ENCODE peak calls at places on chromosomes 3 and 15, in nine cellular contexts. One of them, this sample, is unnamed.

GRCh38 chr15:39804026-39804425 is 21.4 kb upstream of the FSIP1 start:
- DNase-seq in myocyte: no peak
- DNase-seq in GM03348: no peak
- DNase-seq in left cardiac atrium: no peak
- DNase-seq in T-helper 2 cell: no peak
- DNase-seq in stimulated activated CD8-positive, alpha-beta memory T cell treated with anti-CD3 and anti-CD28 coated beads, Interleukin-7, amount 100 ng/mL, for 1 hour: no peak
- DNase-seq in mesothelial cell of epicardium: no peak
- DNase-seq in Daoy: no peak
- DNase-seq in NCI-H345: no peak
- DNase-seq in this sample: peak; percentile 82

GRCh38 chr15:67343206-67343605 is 88.6 kb downstream of the IQCH start:
- DNase-seq in myocyte: no peak
- DNase-seq in GM03348: no peak
- DNase-seq in left cardiac atrium: no peak
- DNase-seq in T-helper 2 cell: no peak
- DNase-seq in stimulated activated CD8-positive, alpha-beta memory T cell treated with anti-CD3 and anti-CD28 coated beads, Interleukin-7, amount 100 ng/mL, for 1 hour: no peak
- DNase-seq in mesothelial cell of epicardium: no peak
- DNase-seq in Daoy: no peak
- DNase-seq in NCI-H345: no peak
- DNase-seq in this sample: no peak

GRCh38 chr3:29503969-29504368 is 223.1 kb downstream of the RBMS3 start:
- DNase-seq in myocyte: no peak
- DNase-seq in GM03348: no peak
- DNase-seq in left cardiac atrium: peak; percentile 29
- DNase-seq in T-helper 2 cell: no peak
- DNase-seq in stimulated activated CD8-positive, alpha-beta memory T cell treated with anti-CD3 and anti-CD28 coated beads, Interleukin-7, amount 100 ng/mL, for 1 hour: no peak
- DNase-seq in mesothelial cell of epicardium: no peak
- DNase-seq in Daoy: no peak
- DNase-seq in NCI-H345: no peak
- DNase-seq in this sample: no peak

GRCh38 chr3:15390460-15390859 is 36.9 kb downstream of the METTL6 start:
- DNase-seq in myocyte: no peak
- DNase-seq in GM03348: no peak
- DNase-seq in left cardiac atrium: no peak
- DNase-seq in T-helper 2 cell: no peak
- DNase-seq in stimulated activated CD8-positive, alpha-beta memory T cell treated with anti-CD3 and anti-CD28 coated beads, Interleukin-7, amount 100 ng/mL, for 1 hour: no peak
- DNase-seq in mesothelial cell of epicardium: no peak
- DNase-seq in Daoy: no peak
- DNase-seq in NCI-H345: no peak
- DNase-seq in this sample: no peak

GRCh38 chr3:112231727-112232126 is 62.3 kb downstream of the SLC9C1 start:
- DNase-seq in myocyte: no peak
- DNase-seq in GM03348: no peak
- DNase-seq in left cardiac atrium: no peak
- DNase-seq in T-helper 2 cell: no peak
- DNase-seq in stimulated activated CD8-positive, alpha-beta memory T cell treated with anti-CD3 and anti-CD28 coated beads, Interleukin-7, amount 100 ng/mL, for 1 hour: no peak
- DNase-seq in mesothelial cell of epicardium: no peak
- DNase-seq in Daoy: no peak
- DNase-seq in NCI-H345: no peak
- DNase-seq in this sample: no peak

GRCh38 chr15:98855815-98856539 is 151.6 kb downstream of the PGPEP1L start:
- DNase-seq in myocyte: peak; percentile 26
- DNase-seq in GM03348: no peak
- DNase-seq in left cardiac atrium: no peak
- DNase-seq in T-helper 2 cell: no peak
- DNase-seq in stimulated activated CD8-positive, alpha-beta memory T cell treated with anti-CD3 and anti-CD28 coated beads, Interleukin-7, amount 100 ng/mL, for 1 hour: no peak
- DNase-seq in mesothelial cell of epicardium: no peak
- DNase-seq in Daoy: no peak
- DNase-seq in NCI-H345: no peak
- DNase-seq in this sample: no peak

GRCh38 chr3:51983578-51984268 is 388 bp downstream of the ACY1 start:
- DNase-seq in myocyte: no peak
- DNase-seq in GM03348: no peak
- DNase-seq in left cardiac atrium: no peak
- DNase-seq in T-helper 2 cell: no peak
- DNase-seq in stimulated activated CD8-positive, alpha-beta memory T cell treated with anti-CD3 and anti-CD28 coated beads, Interleukin-7, amount 100 ng/mL, for 1 hour: no peak
- DNase-seq in mesothelial cell of epicardium: no peak
- DNase-seq in Daoy: no peak
- DNase-seq in NCI-H345: no peak
- DNase-seq in this sample: no peak

GRCh38 chr15:74653426-74654082 is 37.9 kb downstream of the CLK3 start:
- DNase-seq in myocyte: peak; percentile 96
- DNase-seq in GM03348: peak; percentile 86
- DNase-seq in left cardiac atrium: peak; percentile 43
- DNase-seq in T-helper 2 cell: no peak
- DNase-seq in stimulated activated CD8-positive, alpha-beta memory T cell treated with anti-CD3 and anti-CD28 coated beads, Interleukin-7, amount 100 ng/mL, for 1 hour: no peak
- DNase-seq in mesothelial cell of epicardium: no peak
- DNase-seq in Daoy: peak; percentile 62
- DNase-seq in NCI-H345: no peak
- DNase-seq in this sample: peak; percentile 91

GRCh38 chr3:149004622-149005021 is 13.3 kb downstream of the GYG1 start:
- DNase-seq in myocyte: peak; percentile 61
- DNase-seq in GM03348: no peak
- DNase-seq in left cardiac atrium: no peak
- DNase-seq in T-helper 2 cell: no peak
- DNase-seq in stimulated activated CD8-positive, alpha-beta memory T cell treated with anti-CD3 and anti-CD28 coated beads, Interleukin-7, amount 100 ng/mL, for 1 hour: no peak
- DNase-seq in mesothelial cell of epicardium: no peak
- DNase-seq in Daoy: no peak
- DNase-seq in NCI-H345: peak; percentile 43
- DNase-seq in this sample: peak; percentile 58

GRCh38 chr3:52790741-52791140 is 3.9 kb upstream of the ITIH3 start:
- DNase-seq in myocyte: no peak
- DNase-seq in GM03348: no peak
- DNase-seq in left cardiac atrium: no peak
- DNase-seq in T-helper 2 cell: no peak
- DNase-seq in stimulated activated CD8-positive, alpha-beta memory T cell treated with anti-CD3 and anti-CD28 coated beads, Interleukin-7, amount 100 ng/mL, for 1 hour: no peak
- DNase-seq in mesothelial cell of epicardium: no peak
- DNase-seq in Daoy: no peak
- DNase-seq in NCI-H345: no peak
- DNase-seq in this sample: no peak

GRCh38 chr3:187979543-187979942 is 174.4 kb upstream of the LPP start:
- DNase-seq in myocyte: no peak
- DNase-seq in GM03348: no peak
- DNase-seq in left cardiac atrium: no peak
- DNase-seq in T-helper 2 cell: no peak
- DNase-seq in stimulated activated CD8-positive, alpha-beta memory T cell treated with anti-CD3 and anti-CD28 coated beads, Interleukin-7, amount 100 ng/mL, for 1 hour: no peak
- DNase-seq in mesothelial cell of epicardium: no peak
- DNase-seq in Daoy: no peak
- DNase-seq in NCI-H345: peak; percentile 12
- DNase-seq in this sample: no peak

GRCh38 chr15:67240235-67241131 is 14.0 kb downstream of the AAGAB start:
- DNase-seq in myocyte: peak; percentile 20
- DNase-seq in GM03348: no peak
- DNase-seq in left cardiac atrium: no peak
- DNase-seq in T-helper 2 cell: no peak
- DNase-seq in stimulated activated CD8-positive, alpha-beta memory T cell treated with anti-CD3 and anti-CD28 coated beads, Interleukin-7, amount 100 ng/mL, for 1 hour: no peak
- DNase-seq in mesothelial cell of epicardium: no peak
- DNase-seq in Daoy: peak; percentile 10
- DNase-seq in NCI-H345: peak; percentile 41
- DNase-seq in this sample: no peak

GRCh38 chr3:109773006-109773405 is 435.7 kb upstream of the DPPA4 start:
- DNase-seq in myocyte: peak; percentile 28
- DNase-seq in GM03348: no peak
- DNase-seq in left cardiac atrium: no peak
- DNase-seq in T-helper 2 cell: no peak
- DNase-seq in stimulated activated CD8-positive, alpha-beta memory T cell treated with anti-CD3 and anti-CD28 coated beads, Interleukin-7, amount 100 ng/mL, for 1 hour: no peak
- DNase-seq in mesothelial cell of epicardium: no peak
- DNase-seq in Daoy: no peak
- DNase-seq in NCI-H345: no peak
- DNase-seq in this sample: peak; percentile 17

GRCh38 chr3:30458781-30459180 is 147.6 kb upstream of the TGFBR2 start:
- DNase-seq in myocyte: no peak
- DNase-seq in GM03348: no peak
- DNase-seq in left cardiac atrium: no peak
- DNase-seq in T-helper 2 cell: no peak
- DNase-seq in stimulated activated CD8-positive, alpha-beta memory T cell treated with anti-CD3 and anti-CD28 coated beads, Interleukin-7, amount 100 ng/mL, for 1 hour: no peak
- DNase-seq in mesothelial cell of epicardium: no peak
- DNase-seq in Daoy: no peak
- DNase-seq in NCI-H345: no peak
- DNase-seq in this sample: no peak

GRCh38 chr15:68618339-68619302 is 39.8 kb downstream of the CORO2B start:
- DNase-seq in myocyte: no peak
- DNase-seq in GM03348: peak; percentile 36
- DNase-seq in left cardiac atrium: no peak
- DNase-seq in T-helper 2 cell: no peak
- DNase-seq in stimulated activated CD8-positive, alpha-beta memory T cell treated with anti-CD3 and anti-CD28 coated beads, Interleukin-7, amount 100 ng/mL, for 1 hour: no peak
- DNase-seq in mesothelial cell of epicardium: no peak
- DNase-seq in Daoy: no peak
- DNase-seq in NCI-H345: peak; percentile 7
- DNase-seq in this sample: no peak

GRCh38 chr15:25207369-25207768 is 231.5 kb downstream of the UBE3A start:
- DNase-seq in myocyte: no peak
- DNase-seq in GM03348: no peak
- DNase-seq in left cardiac atrium: no peak
- DNase-seq in T-helper 2 cell: no peak
- DNase-seq in stimulated activated CD8-positive, alpha-beta memory T cell treated with anti-CD3 and anti-CD28 coated beads, Interleukin-7, amount 100 ng/mL, for 1 hour: no peak
- DNase-seq in mesothelial cell of epicardium: no peak
- DNase-seq in Daoy: no peak
- DNase-seq in NCI-H345: no peak
- DNase-seq in this sample: no peak

GRCh38 chr15:77481670-77482069 is 61.0 kb downstream of the HMG20A start:
- DNase-seq in myocyte: peak; percentile 50
- DNase-seq in GM03348: peak; percentile 54
- DNase-seq in left cardiac atrium: no peak
- DNase-seq in T-helper 2 cell: no peak
- DNase-seq in stimulated activated CD8-positive, alpha-beta memory T cell treated with anti-CD3 and anti-CD28 coated beads, Interleukin-7, amount 100 ng/mL, for 1 hour: no peak
- DNase-seq in mesothelial cell of epicardium: no peak
- DNase-seq in Daoy: peak; percentile 42
- DNase-seq in NCI-H345: no peak
- DNase-seq in this sample: peak; percentile 46

GRCh38 chr15:38696120-38696727 is 131.6 kb upstream of the RASGRP1 start:
- DNase-seq in myocyte: peak; percentile 72
- DNase-seq in GM03348: peak; percentile 68
- DNase-seq in left cardiac atrium: no peak
- DNase-seq in T-helper 2 cell: peak; percentile 49
- DNase-seq in stimulated activated CD8-positive, alpha-beta memory T cell treated with anti-CD3 and anti-CD28 coated beads, Interleukin-7, amount 100 ng/mL, for 1 hour: peak; percentile 49
- DNase-seq in mesothelial cell of epicardium: no peak
- DNase-seq in Daoy: peak; percentile 74
- DNase-seq in NCI-H345: no peak
- DNase-seq in this sample: no peak

GRCh38 chr3:171187706-171188290 is 161.3 kb upstream of the SLC2A2 start:
- DNase-seq in myocyte: peak; percentile 63
- DNase-seq in GM03348: peak; percentile 37
- DNase-seq in left cardiac atrium: no peak
- DNase-seq in T-helper 2 cell: no peak
- DNase-seq in stimulated activated CD8-positive, alpha-beta memory T cell treated with anti-CD3 and anti-CD28 coated beads, Interleukin-7, amount 100 ng/mL, for 1 hour: no peak
- DNase-seq in mesothelial cell of epicardium: no peak
- DNase-seq in Daoy: peak; percentile 39
- DNase-seq in NCI-H345: no peak
- DNase-seq in this sample: peak; percentile 73

GRCh38 chr3:39668420-39668819 is 141.0 kb upstream of the MYRIP start:
- DNase-seq in myocyte: peak; percentile 65
- DNase-seq in GM03348: peak; percentile 57
- DNase-seq in left cardiac atrium: no peak
- DNase-seq in T-helper 2 cell: no peak
- DNase-seq in stimulated activated CD8-positive, alpha-beta memory T cell treated with anti-CD3 and anti-CD28 coated beads, Interleukin-7, amount 100 ng/mL, for 1 hour: no peak
- DNase-seq in mesothelial cell of epicardium: no peak
- DNase-seq in Daoy: no peak
- DNase-seq in NCI-H345: peak; percentile 1
- DNase-seq in this sample: peak; percentile 81

GRCh38 chr3:12516873-12517272 is 28.4 kb downstream of the MKRN2OS start:
- DNase-seq in myocyte: no peak
- DNase-seq in GM03348: no peak
- DNase-seq in left cardiac atrium: no peak
- DNase-seq in T-helper 2 cell: no peak
- DNase-seq in stimulated activated CD8-positive, alpha-beta memory T cell treated with anti-CD3 and anti-CD28 coated beads, Interleukin-7, amount 100 ng/mL, for 1 hour: no peak
- DNase-seq in mesothelial cell of epicardium: no peak
- DNase-seq in Daoy: no peak
- DNase-seq in NCI-H345: no peak
- DNase-seq in this sample: no peak

GRCh38 chr3:36305929-36306520 is 74.3 kb upstream of the STAC start:
- DNase-seq in myocyte: no peak
- DNase-seq in GM03348: no peak
- DNase-seq in left cardiac atrium: no peak
- DNase-seq in T-helper 2 cell: no peak
- DNase-seq in stimulated activated CD8-positive, alpha-beta memory T cell treated with anti-CD3 and anti-CD28 coated beads, Interleukin-7, amount 100 ng/mL, for 1 hour: no peak
- DNase-seq in mesothelial cell of epicardium: no peak
- DNase-seq in Daoy: peak; percentile 1
- DNase-seq in NCI-H345: no peak
- DNase-seq in this sample: no peak

GRCh38 chr3:47565861-47566550 is 12.7 kb downstream of the CSPG5 start:
- DNase-seq in myocyte: no peak
- DNase-seq in GM03348: no peak
- DNase-seq in left cardiac atrium: no peak
- DNase-seq in T-helper 2 cell: no peak
- DNase-seq in stimulated activated CD8-positive, alpha-beta memory T cell treated with anti-CD3 and anti-CD28 coated beads, Interleukin-7, amount 100 ng/mL, for 1 hour: no peak
- DNase-seq in mesothelial cell of epicardium: no peak
- DNase-seq in Daoy: no peak
- DNase-seq in NCI-H345: no peak
- DNase-seq in this sample: no peak

GRCh38 chr3:62798000-62798399 is 77.2 kb downstream of the CADPS start:
- DNase-seq in myocyte: no peak
- DNase-seq in GM03348: no peak
- DNase-seq in left cardiac atrium: no peak
- DNase-seq in T-helper 2 cell: no peak
- DNase-seq in stimulated activated CD8-positive, alpha-beta memory T cell treated with anti-CD3 and anti-CD28 coated beads, Interleukin-7, amount 100 ng/mL, for 1 hour: no peak
- DNase-seq in mesothelial cell of epicardium: no peak
- DNase-seq in Daoy: no peak
- DNase-seq in NCI-H345: no peak
- DNase-seq in this sample: no peak

GRCh38 chr3:151156618-151157216 is 46.3 kb downstream of the GPR171 start:
- DNase-seq in myocyte: peak; percentile 51
- DNase-seq in GM03348: peak; percentile 61
- DNase-seq in left cardiac atrium: no peak
- DNase-seq in T-helper 2 cell: no peak
- DNase-seq in stimulated activated CD8-positive, alpha-beta memory T cell treated with anti-CD3 and anti-CD28 coated beads, Interleukin-7, amount 100 ng/mL, for 1 hour: no peak
- DNase-seq in mesothelial cell of epicardium: no peak
- DNase-seq in Daoy: peak; percentile 63
- DNase-seq in NCI-H345: peak; percentile 8
- DNase-seq in this sample: peak; percentile 70

GRCh38 chr3:171753665-171754408 is 56.4 kb downstream of the PLD1 start:
- DNase-seq in myocyte: peak; percentile 63
- DNase-seq in GM03348: peak; percentile 37
- DNase-seq in left cardiac atrium: no peak
- DNase-seq in T-helper 2 cell: no peak
- DNase-seq in stimulated activated CD8-positive, alpha-beta memory T cell treated with anti-CD3 and anti-CD28 coated beads, Interleukin-7, amount 100 ng/mL, for 1 hour: no peak
- DNase-seq in mesothelial cell of epicardium: no peak
- DNase-seq in Daoy: peak; percentile 72
- DNase-seq in NCI-H345: no peak
- DNase-seq in this sample: peak; percentile 81

GRCh38 chr15:48862705-48863104 is 15.2 kb upstream of the EID1 start:
- DNase-seq in myocyte: no peak
- DNase-seq in GM03348: no peak
- DNase-seq in left cardiac atrium: no peak
- DNase-seq in T-helper 2 cell: no peak
- DNase-seq in stimulated activated CD8-positive, alpha-beta memory T cell treated with anti-CD3 and anti-CD28 coated beads, Interleukin-7, amount 100 ng/mL, for 1 hour: no peak
- DNase-seq in mesothelial cell of epicardium: no peak
- DNase-seq in Daoy: no peak
- DNase-seq in NCI-H345: no peak
- DNase-seq in this sample: no peak

GRCh38 chr3:141940204-141940776 is 63.8 kb downstream of the ATP1B3 start:
- DNase-seq in myocyte: peak; percentile 72
- DNase-seq in GM03348: peak; percentile 60
- DNase-seq in left cardiac atrium: no peak
- DNase-seq in T-helper 2 cell: peak; percentile 9
- DNase-seq in stimulated activated CD8-positive, alpha-beta memory T cell treated with anti-CD3 and anti-CD28 coated beads, Interleukin-7, amount 100 ng/mL, for 1 hour: no peak
- DNase-seq in mesothelial cell of epicardium: peak; percentile 79
- DNase-seq in Daoy: peak; percentile 94
- DNase-seq in NCI-H345: peak; percentile 56
- DNase-seq in this sample: peak; percentile 65

This sample was measured in adipocyte.